ENCODE peak calls at places on chromosome 20, in seven cellular contexts. R, A, P, J, Y, E and Z are unnamed samples.

GRCh38 chr20:48669946-48670630 is 157.7 kb downstream of the PREX1 start:
- DNase-seq in R (no peak), Y (no peak), J (no peak), P (no peak), A (no peak), E (no peak), Z (no peak)

GRCh38 chr20:20594171-20594530 is 118.3 kb downstream of the RALGAPA2 start:
- DNase-seq in J (no peak), A (peak; percentile 38), P (no peak), R (peak; percentile 27), E (peak; percentile 73), Y (no peak), Z (peak; percentile 60)

GRCh38 chr20:47438464-47439381 is 63.0 kb upstream of the NCOA3 start:
- DNase-seq in J (peak; percentile 61), A (no peak), R (no peak), Y (no peak), P (peak; percentile 52), E (peak; percentile 38), Z (no peak)

GRCh38 chr20:61459705-61460104 is 207.6 kb downstream of the CDH4 start:
- DNase-seq in P (no peak), E (no peak), Y (no peak), J (no peak), A (no peak), R (no peak), Z (no peak)

GRCh38 chr20:47379433-47380150 is 23.1 kb upstream of the ZMYND8 start:
- DNase-seq in P (no peak), R (peak; percentile 56), J (no peak), E (no peak), Y (no peak), A (no peak), Z (no peak)

GRCh38 chr20:51001697-51002265 is 21.1 kb downstream of the KCNG1 start:
- DNase-seq in P (no peak), E (no peak), R (no peak), A (no peak), J (no peak), Y (no peak), Z (no peak)

GRCh38 chr20:57467742-57468141 is 57.2 kb downstream of the CTCFL start:
- DNase-seq in P (no peak), J (no peak), E (peak; percentile 33), Y (no peak), R (no peak), A (no peak), Z (no peak)

GRCh38 chr20:61159940-61160688 is 91.9 kb upstream of the CDH4 start:
- DNase-seq in E (no peak), R (no peak), J (no peak), Y (no peak), P (no peak), A (peak; percentile 87), Z (no peak)

GRCh38 chr20:53748821-53749402 is 155.3 kb upstream of the ZNF217 start:
- DNase-seq in P (no peak), E (no peak), J (no peak), Y (no peak), A (no peak), R (no peak), Z (no peak)

GRCh38 chr20:19254086-19254821 is 41.8 kb downstream of the SLC24A3 start:
- DNase-seq in R (no peak), A (no peak), P (no peak), E (no peak), Y (no peak), J (no peak), Z (no peak)

GRCh38 chr20:19943021-19943659 is 74.0 kb upstream of the NAA20 start:
- DNase-seq in E (no peak), Y (no peak), J (no peak), R (no peak), P (no peak), A (no peak), Z (no peak)

GRCh38 chr20:37524859-37525708 is 2.6 kb downstream of the BLCAP start:
- DNase-seq in Y (no peak), R (no peak), J (no peak), E (no peak), A (peak; percentile 46), P (no peak), Z (peak; percentile 82)

GRCh38 chr20:53763707-53764415 is 170.2 kb upstream of the ZNF217 start:
- DNase-seq in Y (no peak), J (no peak), P (no peak), R (peak; percentile 57), E (peak; percentile 89), A (no peak), Z (peak; percentile 73)

GRCh38 chr20:24194133-24194532 is 205.6 kb upstream of the GGTLC1 start:
- DNase-seq in E (no peak), J (no peak), Y (no peak), R (no peak), A (no peak), P (no peak), Z (no peak)

GRCh38 chr20:10495173-10495572 is 60.1 kb downstream of the SLX4IP start:
- DNase-seq in A (no peak), J (no peak), P (no peak), R (no peak), Y (no peak), E (no peak), Z (no peak)

GRCh38 chr20:19690462-19690861 is 67.6 kb upstream of the RIN2 start:
- DNase-seq in A (no peak), J (no peak), E (peak; percentile 18), Y (no peak), P (no peak), R (no peak), Z (peak; percentile 17)

GRCh38 chr20:48826064-48826463 is 1.7 kb downstream of the PREX1 start:
- DNase-seq in Y (no peak), R (no peak), A (no peak), E (peak; percentile 82), P (no peak), J (no peak), Z (peak; percentile 54)

GRCh38 chr20:50027611-50028105 is 44.9 kb downstream of the SNAI1 start:
- DNase-seq in Y (no peak), J (no peak), R (peak; percentile 87), E (no peak), A (no peak), P (peak; percentile 53), Z (no peak)

GRCh38 chr20:2289475-2289874 is 6.3 kb upstream of the TGM3 start:
- DNase-seq in A (peak; percentile 41), Y (no peak), R (no peak), P (no peak), E (no peak), J (peak; percentile 34), Z (no peak)

GRCh38 chr20:50460608-50461268 is 49.4 kb upstream of the PTPN1 start:
- DNase-seq in A (peak; percentile 45), R (peak; percentile 95), P (peak; percentile 93), Y (peak; percentile 76), J (peak; percentile 77), E (peak; percentile 91), Z (peak; percentile 97)

GRCh38 chr20:15045246-15045645 is 707.8 kb upstream of the FLRT3 start:
- DNase-seq in R (no peak), Y (no peak), A (no peak), E (no peak), J (no peak), P (peak; percentile 40), Z (no peak)

GRCh38 chr20:41261260-41261659 is 56.3 kb downstream of the ZHX3 start:
- DNase-seq in J (no peak), R (no peak), A (no peak), Y (no peak), E (no peak), P (no peak), Z (no peak)

GRCh38 chr20:41261790-41262717 is 55.5 kb downstream of the ZHX3 start:
- DNase-seq in A (no peak), E (no peak), P (no peak), Y (no peak), R (no peak), J (no peak), Z (no peak)

GRCh38 chr20:41268402-41268801 is 49.1 kb downstream of the ZHX3 start:
- DNase-seq in P (no peak), E (no peak), A (no peak), R (no peak), Y (no peak), J (no peak), Z (no peak)

GRCh38 chr20:41265931-41266330 is 51.6 kb downstream of the ZHX3 start:
- DNase-seq in R (no peak), E (no peak), Y (no peak), A (no peak), J (no peak), P (no peak), Z (no peak)

GRCh38 chr20:41264819-41265218 is 52.7 kb downstream of the ZHX3 start:
- DNase-seq in Y (no peak), R (no peak), A (no peak), J (no peak), E (no peak), P (no peak), Z (no peak)
- H3K27ac ChIP-seq in Y (no peak overlapping the region), R (no peak overlapping the region), A (no peak overlapping the region), J (no peak overlapping the region), E (no peak overlapping the region), P (no peak overlapping the region), Z (no peak overlapping the region)

GRCh38 chr20:11551491-11551890 is 366.2 kb upstream of the BTBD3 start:
- DNase-seq in Y (no peak), E (no peak), J (no peak), R (no peak), A (no peak), P (no peak), Z (no peak)
- H3K4me3 ChIP-seq in Y (no peak overlapping the region), E (no peak overlapping the region), J (no peak overlapping the region), R (no peak overlapping the region), A (no peak overlapping the region), P (no peak overlapping the region), Z (no peak overlapping the region)

DNA sequence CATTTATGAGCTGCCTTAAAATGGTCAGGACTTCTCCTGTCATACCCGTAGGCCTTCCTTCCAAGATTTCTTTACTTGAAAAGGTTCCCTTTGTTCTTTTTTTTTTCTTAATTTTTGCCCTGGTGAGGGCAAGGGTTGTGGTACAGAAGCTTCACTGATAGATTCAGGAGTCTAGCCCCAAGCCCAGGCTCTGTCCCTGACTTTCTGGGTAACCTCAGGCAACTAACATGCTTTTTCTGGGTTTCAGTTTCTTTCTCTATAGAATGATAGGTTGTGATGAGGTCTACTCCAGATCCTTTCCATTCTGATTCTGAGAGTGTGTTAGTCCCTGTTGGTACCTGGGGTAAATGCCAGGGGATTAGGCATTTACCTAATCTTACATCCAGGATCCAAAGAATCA is 21.2 kb downstream of the SNPH start:
- DNase-seq in R (no peak), J (no peak), P (no peak), A (peak; percentile 79), Y (no peak), E (no peak), Z (no peak)
- H3K4me1 ChIP-seq in R (no peaks in the 10 kb centered on the region), J (peaks cover 7% of the 10 kb centered on the region), P (no peaks in the 10 kb centered on the region), A (peaks cover 13% of the 10 kb centered on the region), Y (peaks cover 26% of the 10 kb centered on the region), E (no peaks in the 10 kb centered on the region), Z (peaks cover 22% of the 10 kb centered on the region)

GRCh38 chr20:25295386-25296093 is 47.7 kb downstream of the PYGB start:
- DNase-seq in P (no peak), E (peak; percentile 41), J (no peak), Y (no peak), A (no peak), R (no peak), Z (peak; percentile 78)
- H3K27ac ChIP-seq in P (peak overlapping the region; percentile 38), E (peak overlapping the region; percentile 39), J (peak overlapping the region; percentile 84), Y (no peak overlapping the region), A (peak overlapping the region; percentile 100), R (peak overlapping the region; percentile 79), Z (peak overlapping the region; percentile 77)

GRCh38 chr20:34922654-34923381 is 32.8 kb downstream of the GSS start:
- DNase-seq in P (peak; percentile 57), Y (no peak), J (no peak), A (no peak), R (peak; percentile 61), E (no peak), Z (no peak)
- H3K4me3 ChIP-seq in P (no peak overlapping the region), Y (no peak overlapping the region), J (no peak overlapping the region), A (no peak overlapping the region), R (no peak overlapping the region), E (no peak overlapping the region), Z (no peak overlapping the region)